ENCODE peak calls at places on chromosomes 12 and 14, in ten cellular contexts. One of them, this sample, is unnamed.
A peak's percentile ranks its signal among the peaks of the same experiment; 100 is the strongest.

GRCh38 chr12:12209043-12209442 is 57.8 kb downstream of the LRP6 start:
- DNase-seq in tibial artery: no peak
- DNase-seq in GM12878: no peak
- DNase-seq in transverse colon: no peak
- DNase-seq in IMR-90: no peak
- DNase-seq in breast epithelium: no peak
- DNase-seq in pancreas: no peak
- DNase-seq in cardiac muscle cell: no peak
- DNase-seq in CD4-positive, alpha-beta memory T cell: no peak
- DNase-seq in lower lobe of right lung: no peak
- DNase-seq in this sample: no peak

GRCh38 chr12:67428431-67428830 is 159.3 kb downstream of the CAND1 start:
- DNase-seq in tibial artery: no peak
- DNase-seq in GM12878: no peak
- DNase-seq in transverse colon: no peak
- DNase-seq in IMR-90: no peak
- DNase-seq in breast epithelium: no peak
- DNase-seq in pancreas: no peak
- DNase-seq in cardiac muscle cell: no peak
- DNase-seq in CD4-positive, alpha-beta memory T cell: no peak
- DNase-seq in lower lobe of right lung: no peak
- DNase-seq in this sample: no peak

GRCh38 chr14:86858591-86858990 is 1134.4 kb downstream of the GALC start:
- DNase-seq in tibial artery: no peak
- DNase-seq in GM12878: no peak
- DNase-seq in transverse colon: no peak
- DNase-seq in IMR-90: no peak
- DNase-seq in breast epithelium: no peak
- DNase-seq in pancreas: no peak
- DNase-seq in cardiac muscle cell: no peak
- DNase-seq in CD4-positive, alpha-beta memory T cell: no peak
- DNase-seq in lower lobe of right lung: no peak
- DNase-seq in this sample: no peak

GRCh38 chr12:90174198-90174510 is 465.5 kb upstream of the ATP2B1 start:
- DNase-seq in tibial artery: no peak
- DNase-seq in GM12878: peak; percentile 2
- DNase-seq in transverse colon: no peak
- DNase-seq in IMR-90: no peak
- DNase-seq in breast epithelium: no peak
- DNase-seq in pancreas: no peak
- DNase-seq in cardiac muscle cell: no peak
- DNase-seq in CD4-positive, alpha-beta memory T cell: no peak
- DNase-seq in lower lobe of right lung: no peak
- DNase-seq in this sample: no peak

GRCh38 chr14:91891721-91892220 is 24.4 kb upstream of the TC2N start:
- DNase-seq in tibial artery: no peak
- DNase-seq in GM12878: no peak
- DNase-seq in transverse colon: no peak
- DNase-seq in IMR-90: no peak
- DNase-seq in breast epithelium: peak; percentile 90
- DNase-seq in pancreas: no peak
- DNase-seq in cardiac muscle cell: no peak
- DNase-seq in CD4-positive, alpha-beta memory T cell: no peak
- DNase-seq in lower lobe of right lung: no peak
- DNase-seq in this sample: no peak

GRCh38 chr14:72714094-72714493 is 179.8 kb downstream of the DPF3 start:
- DNase-seq in tibial artery: no peak
- DNase-seq in GM12878: peak; percentile 31
- DNase-seq in transverse colon: peak; percentile 24
- DNase-seq in IMR-90: no peak
- DNase-seq in breast epithelium: no peak
- DNase-seq in pancreas: no peak
- DNase-seq in cardiac muscle cell: no peak
- DNase-seq in CD4-positive, alpha-beta memory T cell: peak; percentile 36
- DNase-seq in lower lobe of right lung: no peak
- DNase-seq in this sample: no peak

GRCh38 chr14:35578135-35578534 is 44.2 kb downstream of the INSM2 start:
- DNase-seq in tibial artery: no peak
- DNase-seq in GM12878: no peak
- DNase-seq in transverse colon: no peak
- DNase-seq in IMR-90: no peak
- DNase-seq in breast epithelium: no peak
- DNase-seq in pancreas: no peak
- DNase-seq in cardiac muscle cell: no peak
- DNase-seq in CD4-positive, alpha-beta memory T cell: no peak
- DNase-seq in lower lobe of right lung: no peak
- DNase-seq in this sample: no peak

GRCh38 chr14:20714593-20715250 is 26.2 kb downstream of the ANG start:
- DNase-seq in tibial artery: peak; percentile 90
- DNase-seq in GM12878: no peak
- DNase-seq in transverse colon: peak; percentile 79
- DNase-seq in IMR-90: peak; percentile 34
- DNase-seq in breast epithelium: peak; percentile 86
- DNase-seq in pancreas: peak; percentile 72
- DNase-seq in cardiac muscle cell: no peak
- DNase-seq in CD4-positive, alpha-beta memory T cell: no peak
- DNase-seq in lower lobe of right lung: peak; percentile 87
- DNase-seq in this sample: peak; percentile 82

GRCh38 chr12:91576432-91576831 is 393.8 kb upstream of the DCN start:
- DNase-seq in tibial artery: no peak
- DNase-seq in GM12878: no peak
- DNase-seq in transverse colon: no peak
- DNase-seq in IMR-90: no peak
- DNase-seq in breast epithelium: no peak
- DNase-seq in pancreas: no peak
- DNase-seq in cardiac muscle cell: no peak
- DNase-seq in CD4-positive, alpha-beta memory T cell: no peak
- DNase-seq in lower lobe of right lung: no peak
- DNase-seq in this sample: no peak

GRCh38 chr12:69065804-69066203 is 132.8 kb upstream of the CPM start:
- DNase-seq in tibial artery: no peak
- DNase-seq in GM12878: no peak
- DNase-seq in transverse colon: no peak
- DNase-seq in IMR-90: peak; percentile 38
- DNase-seq in breast epithelium: no peak
- DNase-seq in pancreas: no peak
- DNase-seq in cardiac muscle cell: no peak
- DNase-seq in CD4-positive, alpha-beta memory T cell: no peak
- DNase-seq in lower lobe of right lung: no peak
- DNase-seq in this sample: no peak

GRCh38 chr14:74377976-74378690 is 29.9 kb downstream of the VRTN start:
- DNase-seq in tibial artery: no peak
- DNase-seq in GM12878: no peak
- DNase-seq in transverse colon: no peak
- DNase-seq in IMR-90: no peak
- DNase-seq in breast epithelium: no peak
- DNase-seq in pancreas: no peak
- DNase-seq in cardiac muscle cell: no peak
- DNase-seq in CD4-positive, alpha-beta memory T cell: no peak
- DNase-seq in lower lobe of right lung: no peak
- DNase-seq in this sample: no peak

GRCh38 chr12:45663452-45663851 is 66.1 kb upstream of the ARID2 start:
- DNase-seq in tibial artery: no peak
- DNase-seq in GM12878: no peak
- DNase-seq in transverse colon: no peak
- DNase-seq in IMR-90: no peak
- DNase-seq in breast epithelium: no peak
- DNase-seq in pancreas: no peak
- DNase-seq in cardiac muscle cell: no peak
- DNase-seq in CD4-positive, alpha-beta memory T cell: no peak
- DNase-seq in lower lobe of right lung: no peak
- DNase-seq in this sample: no peak

GRCh38 chr12:50132505-50133135 is 20.6 kb downstream of the COX14 start:
- DNase-seq in tibial artery: no peak
- DNase-seq in GM12878: no peak
- DNase-seq in transverse colon: no peak
- DNase-seq in IMR-90: peak; percentile 61
- DNase-seq in breast epithelium: no peak
- DNase-seq in pancreas: no peak
- DNase-seq in cardiac muscle cell: peak; percentile 28
- DNase-seq in CD4-positive, alpha-beta memory T cell: peak; percentile 53
- DNase-seq in lower lobe of right lung: no peak
- DNase-seq in this sample: no peak

GRCh38 chr12:77104792-77105191 is 39.4 kb upstream of the E2F7 start:
- DNase-seq in tibial artery: no peak
- DNase-seq in GM12878: no peak
- DNase-seq in transverse colon: no peak
- DNase-seq in IMR-90: peak; percentile 72
- DNase-seq in breast epithelium: no peak
- DNase-seq in pancreas: no peak
- DNase-seq in cardiac muscle cell: no peak
- DNase-seq in CD4-positive, alpha-beta memory T cell: no peak
- DNase-seq in lower lobe of right lung: no peak
- DNase-seq in this sample: no peak

GRCh38 chr14:71687115-71687836 is 245.0 kb upstream of the RGS6 start:
- DNase-seq in tibial artery: no peak
- DNase-seq in GM12878: no peak
- DNase-seq in transverse colon: no peak
- DNase-seq in IMR-90: peak; percentile 46
- DNase-seq in breast epithelium: no peak
- DNase-seq in pancreas: no peak
- DNase-seq in cardiac muscle cell: no peak
- DNase-seq in CD4-positive, alpha-beta memory T cell: no peak
- DNase-seq in lower lobe of right lung: no peak
- DNase-seq in this sample: no peak

GRCh38 chr12:34340534-34341361 is 318.5 kb downstream of the ALG10 start:
- DNase-seq in tibial artery: no peak
- DNase-seq in GM12878: no peak
- DNase-seq in transverse colon: no peak
- DNase-seq in IMR-90: no peak
- DNase-seq in breast epithelium: no peak
- DNase-seq in pancreas: no peak
- DNase-seq in cardiac muscle cell: no peak
- DNase-seq in CD4-positive, alpha-beta memory T cell: no peak
- DNase-seq in lower lobe of right lung: no peak
- DNase-seq in this sample: no peak

GRCh38 chr12:34336619-34337465 is 314.5 kb downstream of the ALG10 start:
- DNase-seq in tibial artery: no peak
- DNase-seq in GM12878: no peak
- DNase-seq in transverse colon: no peak
- DNase-seq in IMR-90: no peak
- DNase-seq in breast epithelium: no peak
- DNase-seq in pancreas: no peak
- DNase-seq in cardiac muscle cell: no peak
- DNase-seq in CD4-positive, alpha-beta memory T cell: no peak
- DNase-seq in lower lobe of right lung: no peak
- DNase-seq in this sample: no peak

GRCh38 chr12:34341362-34341733 is 319.1 kb downstream of the ALG10 start:
- DNase-seq in tibial artery: no peak
- DNase-seq in GM12878: no peak
- DNase-seq in transverse colon: no peak
- DNase-seq in IMR-90: no peak
- DNase-seq in breast epithelium: no peak
- DNase-seq in pancreas: no peak
- DNase-seq in cardiac muscle cell: no peak
- DNase-seq in CD4-positive, alpha-beta memory T cell: no peak
- DNase-seq in lower lobe of right lung: no peak
- DNase-seq in this sample: no peak

GRCh38 chr12:34339922-34340321 is 317.6 kb downstream of the ALG10 start:
- DNase-seq in tibial artery: no peak
- DNase-seq in GM12878: no peak
- DNase-seq in transverse colon: no peak
- DNase-seq in IMR-90: no peak
- DNase-seq in breast epithelium: no peak
- DNase-seq in pancreas: no peak
- DNase-seq in cardiac muscle cell: no peak
- DNase-seq in CD4-positive, alpha-beta memory T cell: no peak
- DNase-seq in lower lobe of right lung: no peak
- DNase-seq in this sample: no peak

GRCh38 chr12:34338751-34339150 is 316.5 kb downstream of the ALG10 start:
- DNase-seq in tibial artery: no peak
- DNase-seq in GM12878: no peak
- DNase-seq in transverse colon: no peak
- DNase-seq in IMR-90: no peak
- DNase-seq in breast epithelium: no peak
- DNase-seq in pancreas: no peak
- DNase-seq in cardiac muscle cell: no peak
- DNase-seq in CD4-positive, alpha-beta memory T cell: no peak
- DNase-seq in lower lobe of right lung: no peak
- DNase-seq in this sample: no peak
- H3K9me3 ChIP-seq in tibial artery: no peaks in the 10 kb centered on the region
- H3K9me3 ChIP-seq in GM12878: no peaks in the 10 kb centered on the region
- H3K9me3 ChIP-seq in transverse colon: peaks cover 25% of the 10 kb centered on the region
- H3K9me3 ChIP-seq in IMR-90: peaks cover 31% of the 10 kb centered on the region
- H3K9me3 ChIP-seq in breast epithelium: peaks cover 92% of the 10 kb centered on the region
- H3K9me3 ChIP-seq in pancreas: no peaks in the 10 kb centered on the region
- H3K9me3 ChIP-seq in cardiac muscle cell: no peaks in the 10 kb centered on the region
- H3K9me3 ChIP-seq in CD4-positive, alpha-beta memory T cell: no peaks in the 10 kb centered on the region
- H3K9me3 ChIP-seq in lower lobe of right lung: peaks cover 12% of the 10 kb centered on the region
- H3K9me3 ChIP-seq in this sample: no peaks in the 10 kb centered on the region

GRCh38 chr12:34334953-34335743 is 312.9 kb downstream of the ALG10 start:
- DNase-seq in tibial artery: no peak
- DNase-seq in GM12878: no peak
- DNase-seq in transverse colon: no peak
- DNase-seq in IMR-90: no peak
- DNase-seq in breast epithelium: no peak
- DNase-seq in pancreas: no peak
- DNase-seq in cardiac muscle cell: no peak
- DNase-seq in CD4-positive, alpha-beta memory T cell: no peak
- DNase-seq in lower lobe of right lung: no peak
- DNase-seq in this sample: no peak
- H3K9me3 ChIP-seq in tibial artery: no peaks in the 10 kb centered on the region
- H3K9me3 ChIP-seq in GM12878: no peaks in the 10 kb centered on the region
- H3K9me3 ChIP-seq in transverse colon: peaks cover 16% of the 10 kb centered on the region
- H3K9me3 ChIP-seq in IMR-90: peaks cover 52% of the 10 kb centered on the region
- H3K9me3 ChIP-seq in breast epithelium: peaks cover 86% of the 10 kb centered on the region
- H3K9me3 ChIP-seq in pancreas: no peaks in the 10 kb centered on the region
- H3K9me3 ChIP-seq in cardiac muscle cell: no peaks in the 10 kb centered on the region
- H3K9me3 ChIP-seq in CD4-positive, alpha-beta memory T cell: no peaks in the 10 kb centered on the region
- H3K9me3 ChIP-seq in lower lobe of right lung: peaks cover 12% of the 10 kb centered on the region
- H3K9me3 ChIP-seq in this sample: no peaks in the 10 kb centered on the region

GRCh38 chr14:90406384-90406798 is 9.6 kb downstream of the CALM1 start:
- DNase-seq in tibial artery: no peak
- DNase-seq in GM12878: no peak
- DNase-seq in transverse colon: no peak
- DNase-seq in IMR-90: no peak
- DNase-seq in breast epithelium: no peak
- DNase-seq in pancreas: no peak
- DNase-seq in cardiac muscle cell: no peak
- DNase-seq in CD4-positive, alpha-beta memory T cell: no peak
- DNase-seq in lower lobe of right lung: no peak
- DNase-seq in this sample: no peak
- H3K9me3 ChIP-seq in tibial artery: no peaks in the 10 kb centered on the region
- H3K9me3 ChIP-seq in GM12878: no peaks in the 10 kb centered on the region
- H3K9me3 ChIP-seq in transverse colon: no peaks in the 10 kb centered on the region
- H3K9me3 ChIP-seq in IMR-90: no peaks in the 10 kb centered on the region
- H3K9me3 ChIP-seq in breast epithelium: no peaks in the 10 kb centered on the region
- H3K9me3 ChIP-seq in pancreas: no peaks in the 10 kb centered on the region
- H3K9me3 ChIP-seq in cardiac muscle cell: no peaks in the 10 kb centered on the region
- H3K9me3 ChIP-seq in CD4-positive, alpha-beta memory T cell: no peaks in the 10 kb centered on the region
- H3K9me3 ChIP-seq in lower lobe of right lung: no peaks in the 10 kb centered on the region
- H3K9me3 ChIP-seq in this sample: no peaks in the 10 kb centered on the region

DNA sequence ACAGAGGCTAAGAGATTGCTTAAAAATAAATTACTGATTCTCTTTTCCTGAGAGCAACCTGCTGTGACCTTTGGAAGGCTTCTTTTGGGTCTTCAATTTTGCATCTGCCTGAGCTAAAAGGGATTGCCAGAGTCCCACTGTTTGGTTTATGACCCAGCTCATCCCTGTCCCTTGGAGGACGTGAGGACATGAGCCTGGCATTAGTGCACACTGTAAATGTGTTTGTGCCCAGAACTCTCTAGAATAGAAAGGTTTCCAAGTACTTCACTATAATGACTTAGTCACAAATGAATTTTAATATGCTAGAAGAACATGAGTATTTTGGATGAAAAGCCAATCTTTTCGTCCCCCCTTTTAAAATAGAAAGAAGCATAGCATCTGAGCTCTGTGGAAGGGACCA is 47.1 kb upstream of the CDKN3 start:
- DNase-seq in tibial artery: no peak
- DNase-seq in GM12878: no peak
- DNase-seq in transverse colon: no peak
- DNase-seq in IMR-90: no peak
- DNase-seq in breast epithelium: no peak
- DNase-seq in pancreas: no peak
- DNase-seq in cardiac muscle cell: no peak
- DNase-seq in CD4-positive, alpha-beta memory T cell: no peak
- DNase-seq in lower lobe of right lung: no peak
- DNase-seq in this sample: no peak
- H3K9me3 ChIP-seq in tibial artery: no peaks in the 10 kb centered on the region
- H3K9me3 ChIP-seq in GM12878: no peaks in the 10 kb centered on the region
- H3K9me3 ChIP-seq in transverse colon: no peaks in the 10 kb centered on the region
- H3K9me3 ChIP-seq in IMR-90: no peaks in the 10 kb centered on the region
- H3K9me3 ChIP-seq in breast epithelium: no peaks in the 10 kb centered on the region
- H3K9me3 ChIP-seq in pancreas: no peaks in the 10 kb centered on the region
- H3K9me3 ChIP-seq in cardiac muscle cell: no peaks in the 10 kb centered on the region
- H3K9me3 ChIP-seq in CD4-positive, alpha-beta memory T cell: no peaks in the 10 kb centered on the region
- H3K9me3 ChIP-seq in lower lobe of right lung: no peaks in the 10 kb centered on the region
- H3K9me3 ChIP-seq in this sample: no peaks in the 10 kb centered on the region